ENCODE peak calls at places on chromosomes 7 and 10, in seven cellular contexts. R is NB4; I is IMR-90; O is fibroblast of villous mesenchyme; E is mucosa of descending colon; M is stimulated activated CD8-positive, alpha-beta memory T cell treated with anti-CD3 and anti-CD28 coated beads, Interleukin-7, amount 100 ng/mL, for 48 hours; W is HTR-8/SVneo. B is an unnamed sample.

GRCh38 chr7:82234457-82235049 is 209.0 kb downstream of the CACNA2D1 start:
- DNase-seq in E (no peak), M (no peak), R (peak), W (no peak), O (peak), I (peak), B (no peak)

GRCh38 chr7:151248191-151249033 is at the start of gene SMARCD3:
- DNase-seq in M (no peak), I (peak), E (peak), O (peak), R (peak), W (peak), B (no peak)

GRCh38 chr10:83142074-83142563 is 997.2 kb upstream of the GHITM start:
- DNase-seq in E (no peak), R (peak), O (no peak), I (no peak), W (no peak), M (no peak), B (no peak)

GRCh38 chr10:75655791-75656451 is 224.5 kb downstream of the LRMDA start:
- DNase-seq in I (no peak), E (no peak), O (no peak), R (no peak), M (no peak), W (no peak), B (no peak)

GRCh38 chr7:25353191-25353590 is 124.9 kb upstream of the NPVF start:
- DNase-seq in I (no peak), M (no peak), E (no peak), O (no peak), R (no peak), W (no peak), B (no peak)

GRCh38 chr7:19772858-19773337 is 519 bp downstream of the TMEM196 start:
- DNase-seq in I (peak), W (peak), M (no peak), R (no peak), O (peak), E (no peak), B (no peak)

GRCh38 chr7:44288811-44289340 is 36.5 kb downstream of the CAMK2B start:
- DNase-seq in E (peak), O (no peak), M (no peak), W (no peak), I (no peak), R (no peak), B (no peak)

GRCh38 chr7:48638041-48638440 is 286.3 kb upstream of the CDC14C start:
- DNase-seq in R (no peak), O (no peak), M (no peak), W (no peak), I (no peak), E (no peak), B (no peak)

GRCh38 chr7:152762056-152762455 is 2.5 kb downstream of the ACTR3B start:
- DNase-seq in R (no peak), M (no peak), E (no peak), O (no peak), W (no peak), I (peak), B (no peak)

GRCh38 chr7:24834150-24834798 is 77.0 kb upstream of the GSDME start:
- DNase-seq in O (no peak), M (no peak), E (no peak), W (no peak), I (no peak), R (no peak), B (no peak)

GRCh38 chr10:662686-663465 is 26.6 kb downstream of the DIP2C start:
- DNase-seq in O (no peak), R (no peak), W (no peak), I (no peak), M (no peak), E (peak), B (no peak)